ENCODE peak calls at places on chromosomes 6 and 20, in four cellular contexts. T is HepG2, U is A549, A is K562. V is an unnamed sample.

GRCh38 chr20:60063739-60064138 is 105.5 kb downstream of the CDH26 start:
- DNase-seq in T (no peak), U (no peak), A (no peak), V (no peak)

GRCh38 chr6:165969184-165969583 is 198.5 kb downstream of the TBXT start:
- DNase-seq in T (no peak), U (peak; percentile 54), A (no peak), V (no peak)

GRCh38 chr6:158372570-158372969 is 60.3 kb downstream of the TULP4 start:
- DNase-seq in T (no peak), U (no peak), A (no peak), V (no peak)

GRCh38 chr20:59242714-59243626 is 57.4 kb upstream of the EDN3 start:
- DNase-seq in T (no peak), U (no peak), A (no peak), V (no peak)

GRCh38 chr20:10476319-10476724 is 41.2 kb downstream of the SLX4IP start:
- DNase-seq in T (no peak), U (no peak), A (peak; percentile 32), V (peak; percentile 60)

GRCh38 chr6:110089323-110089722 is 90.1 kb downstream of the WASF1 start:
- DNase-seq in T (no peak), U (no peak), A (no peak), V (no peak)

GRCh38 chr6:169266746-169267629 is 13.3 kb upstream of the THBS2 start:
- DNase-seq in T (no peak), U (no peak), A (no peak), V (no peak)

GRCh38 chr6:90611996-90612690 is 25.3 kb upstream of the MAP3K7 start:
- DNase-seq in T (no peak), U (no peak), A (no peak), V (no peak)

GRCh38 chr20:9409352-9409751 is 105.0 kb upstream of the LAMP5 start:
- DNase-seq in T (no peak), U (no peak), A (no peak), V (no peak)

GRCh38 chr6:160995271-160995670 is 3.7 kb downstream of the MAP3K4 start:
- DNase-seq in T (no peak), U (no peak), A (no peak), V (no peak)

GRCh38 chr6:158488065-158488464 is 71.8 kb upstream of the TMEM181 start:
- DNase-seq in T (no peak), U (peak; percentile 36), A (no peak), V (no peak)

GRCh38 chr20:33442136-33443005 is 1.2 kb downstream of the SNTA1 start:
- DNase-seq in T (no peak), U (no peak), A (peak; percentile 16), V (no peak)

GRCh38 chr6:50145125-50145524 is 95.4 kb upstream of the DEFB112 start:
- DNase-seq in T (peak; percentile 11), U (no peak), A (peak; percentile 23), V (no peak)

GRCh38 chr6:97113170-97113569 is 169.8 kb downstream of the MMS22L start:
- DNase-seq in T (no peak), U (no peak), A (no peak), V (no peak)

GRCh38 chr6:89992818-89993217 is 98.5 kb downstream of the GJA10 start:
- DNase-seq in T (no peak), U (no peak), A (no peak), V (no peak)

GRCh38 chr20:7308163-7308562 is 540.7 kb downstream of the BMP2 start:
- DNase-seq in T (no peak), U (no peak), A (no peak), V (no peak)

GRCh38 chr6:142868917-142869316 is 76.1 kb downstream of the HIVEP2 start:
- DNase-seq in T (peak; percentile 92), U (no peak), A (no peak), V (no peak)

GRCh38 chr6:6925391-6926164 is 182.2 kb upstream of the RREB1 start:
- DNase-seq in T (no peak), U (no peak), A (no peak), V (no peak)

GRCh38 chr6:90610671-90611542 is 24.0 kb upstream of the MAP3K7 start:
- DNase-seq in T (no peak), U (peak; percentile 0), A (peak; percentile 37), V (no peak)

GRCh38 chr6:165632194-165632593 is 30.8 kb downstream of the PDE10A start:
- DNase-seq in T (no peak), U (no peak), A (no peak), V (no peak)

GRCh38 chr6:25006075-25006474 is 70.3 kb upstream of the RIPOR2 start:
- DNase-seq in T (no peak), U (no peak), A (no peak), V (no peak)

GRCh38 chr6:138765896-138766487 is 7.6 kb upstream of the CCDC28A start:
- DNase-seq in T (peak; percentile 48), U (peak; percentile 31), A (peak; percentile 63), V (no peak)

GRCh38 chr20:47888351-47888750 is 103.1 kb upstream of the SULF2 start:
- DNase-seq in T (no peak), U (no peak), A (no peak), V (no peak)

GRCh38 chr6:84575264-84575663 is 189.1 kb downstream of the TBX18 start:
- DNase-seq in T (no peak), U (no peak), A (no peak), V (peak; percentile 61)

GRCh38 chr6:117399924-117400323 is 25.8 kb downstream of the ROS1 start:
- DNase-seq in T (peak; percentile 20), U (peak; percentile 10), A (no peak), V (no peak)

GRCh38 chr6:46657642-46658041 is 4.9 kb downstream of the SLC25A27 start:
- DNase-seq in T (no peak), U (no peak), A (no peak), V (no peak)

GRCh38 chr6:38220069-38220723 is 400.7 kb downstream of the ZFAND3 start:
- DNase-seq in T (no peak), U (no peak), A (no peak), V (no peak)

GRCh38 chr6:78489874-78490273 is 377.5 kb upstream of the IRAK1BP1 start:
- DNase-seq in T (no peak), U (no peak), A (no peak), V (no peak)

GRCh38 chr6:125377621-125378020 is 75.9 kb upstream of the HDDC2 start:
- DNase-seq in T (no peak), U (no peak), A (no peak), V (no peak)

GRCh38 chr6:71558974-71559373 is 270.4 kb downstream of the OGFRL1 start:
- DNase-seq in T (no peak), U (no peak), A (no peak), V (no peak)

GRCh38 chr6:26322645-26323482 is 42.1 kb upstream of the BTN3A2 start:
- DNase-seq in T (peak; percentile 93), U (peak; percentile 88), A (no peak), V (peak; percentile 87)

GRCh38 chr6:55941713-55942112 is 66.3 kb upstream of the BMP5 start:
- DNase-seq in T (no peak), U (peak; percentile 14), A (no peak), V (no peak)

GRCh38 chr20:44324343-44324742 is 12.5 kb upstream of the R3HDML start:
- DNase-seq in T (no peak), U (peak; percentile 68), A (peak; percentile 2), V (no peak)

GRCh38 chr6:109687271-109687721 is 3.7 kb downstream of the AK9 start:
- DNase-seq in T (no peak), U (no peak), A (no peak), V (no peak)

GRCh38 chr20:40757087-40757486 is 68.1 kb upstream of the MAFB start:
- DNase-seq in T (no peak), U (no peak), A (no peak), V (peak; percentile 13)

GRCh38 chr6:43781941-43782704 is 12.1 kb downstream of the VEGFA start:
- DNase-seq in T (no peak), U (no peak), A (no peak), V (no peak)

GRCh38 chr6:14742680-14743079 is 503.2 kb upstream of the JARID2 start:
- DNase-seq in T (no peak), U (no peak), A (no peak), V (no peak)
- TF ChIP-seq CHD4 in T (no peak), U (no peak), A (no peak), V (no peak)

DNA sequence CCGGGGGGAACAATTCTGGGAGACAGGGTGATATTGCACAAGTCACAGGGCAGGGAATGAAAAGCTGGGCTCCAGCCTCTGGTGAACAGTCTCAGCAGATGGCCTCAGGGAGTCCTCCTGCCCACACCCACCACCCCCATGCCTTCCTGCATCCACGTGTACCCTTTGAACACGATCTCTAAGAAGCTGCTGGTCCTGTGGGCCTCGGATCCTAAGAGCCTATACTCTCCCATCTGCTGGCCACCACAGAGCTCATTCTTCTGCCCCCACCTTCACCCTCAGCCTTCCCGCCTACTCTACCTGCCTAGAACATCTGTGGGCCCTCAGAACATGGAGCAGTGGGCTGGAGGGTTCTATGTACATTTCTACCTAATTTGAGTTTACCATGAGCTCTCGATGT is 60.3 kb downstream of the TRERF1 start:
- DNase-seq in T (no peak), U (no peak), A (no peak), V (no peak)
- TF ChIP-seq CHD4 in T (no peak), U (no peak), A (no peak), V (no peak)

GRCh38 chr6:4036581-4036980 is 42.4 kb downstream of the FAM217A start:
- DNase-seq in T (no peak), U (no peak), A (no peak), V (no peak)

GRCh38 chr6:4039348-4039747 is 39.6 kb downstream of the FAM217A start:
- DNase-seq in T (no peak), U (no peak), A (no peak), V (no peak)

GRCh38 chr6:4041480-4041879 is 37.5 kb downstream of the FAM217A start:
- DNase-seq in T (no peak), U (no peak), A (no peak), V (no peak)
- TF ChIP-seq CHD4 in T (no peak), U (no peak), A (no peak), V (no peak)

GRCh38 chr20:46682063-46682821 is 7.0 kb downstream of the TP53RK start:
- DNase-seq in T (no peak), U (no peak), A (no peak), V (no peak)

GRCh38 chr20:46683620-46683938 is 5.7 kb downstream of the TP53RK start:
- DNase-seq in T (no peak), U (no peak), A (no peak), V (no peak)

GRCh38 chr20:46683068-46683477 is 6.2 kb downstream of the TP53RK start:
- DNase-seq in T (no peak), U (no peak), A (peak; percentile 29), V (no peak)

GRCh38 chr20:46680684-46681031 is 8.6 kb downstream of the TP53RK start:
- DNase-seq in T (no peak), U (no peak), A (no peak), V (no peak)

DNA sequence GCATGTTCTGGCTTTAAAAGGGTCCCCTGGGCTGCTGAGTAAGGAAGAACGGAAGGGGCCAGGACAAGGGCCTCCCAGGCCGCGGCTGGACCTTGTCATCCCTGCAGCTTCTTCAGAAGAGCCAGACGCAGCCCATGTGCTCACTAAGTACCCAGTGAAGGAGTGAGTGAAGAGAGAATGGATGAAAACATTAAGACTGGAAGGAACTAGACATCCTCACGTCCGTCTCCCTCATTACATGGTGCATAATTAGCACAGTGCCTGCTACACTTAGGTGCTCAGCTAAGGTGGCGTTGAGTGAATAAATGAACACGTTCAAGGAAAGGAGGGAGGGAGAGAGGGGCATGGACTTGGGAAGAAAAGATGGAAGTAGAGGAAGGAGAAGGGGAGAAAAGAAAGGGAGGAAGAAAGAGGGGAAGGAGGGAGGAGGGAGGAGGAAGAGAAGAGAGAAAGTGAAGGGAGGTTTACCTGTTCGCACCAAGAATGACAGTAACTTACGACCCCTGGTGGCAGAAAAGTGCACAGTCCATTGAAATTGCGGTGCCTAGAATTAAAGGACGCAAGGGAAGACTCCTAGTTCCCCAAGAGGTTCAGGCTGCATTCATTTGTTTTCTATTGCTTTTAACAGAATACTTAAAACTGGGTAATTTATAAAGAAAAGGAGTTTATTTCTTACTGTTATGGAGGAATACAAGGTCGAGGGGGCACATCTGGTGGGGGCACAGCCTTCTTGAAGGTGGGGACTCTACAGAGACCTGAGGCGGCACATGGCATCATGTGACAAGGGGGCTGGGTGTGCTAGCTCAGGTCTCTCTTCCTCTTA is 8.0 kb downstream of the TP53RK start:
- DNase-seq in T (peak; percentile 82), U (peak; percentile 57), A (peak; percentile 56), V (peak; percentile 27)
- TF ChIP-seq CHD4 in T (peak; percentile 93), U (no peak), A (no peak), V (no peak)

V was measured in GM12878.